ENCODE peak calls at places on chromosomes 11 and 22, in ten cellular contexts. One of them, this sample, is unnamed.

GRCh38 chr11:107898270-107898669 is 30.0 kb upstream of the RAB39A start:
- DNase-seq in lower leg skin: no peak
- DNase-seq in cardiac fibroblast: peak
- DNase-seq in BE2C: no peak
- DNase-seq in upper lobe of right lung: no peak
- DNase-seq in sigmoid colon: no peak
- DNase-seq in GM13977: peak
- DNase-seq in Peyer's patch: no peak
- DNase-seq in cardiac muscle cell: peak
- DNase-seq in OCI-LY7: peak
- DNase-seq in this sample: peak

GRCh38 chr22:42321908-42322561 is 51.6 kb upstream of the TCF20 start:
- DNase-seq in GM13977: no peak
- DNase-seq in upper lobe of right lung: no peak
- DNase-seq in OCI-LY7: no peak
- DNase-seq in lower leg skin: no peak
- DNase-seq in Peyer's patch: no peak
- DNase-seq in BE2C: peak
- DNase-seq in cardiac muscle cell: peak
- DNase-seq in cardiac fibroblast: peak
- DNase-seq in sigmoid colon: no peak
- DNase-seq in this sample: no peak

GRCh38 chr11:15663778-15664218 is 549.1 kb downstream of the INSC start:
- DNase-seq in upper lobe of right lung: no peak
- DNase-seq in sigmoid colon: no peak
- DNase-seq in cardiac fibroblast: no peak
- DNase-seq in lower leg skin: no peak
- DNase-seq in BE2C: peak
- DNase-seq in Peyer's patch: no peak
- DNase-seq in GM13977: no peak
- DNase-seq in cardiac muscle cell: no peak
- DNase-seq in OCI-LY7: no peak
- DNase-seq in this sample: no peak

GRCh38 chr22:36765943-36766450 is 9.9 kb downstream of the IFT27 start:
- DNase-seq in OCI-LY7: no peak
- DNase-seq in BE2C: peak
- DNase-seq in cardiac fibroblast: no peak
- DNase-seq in upper lobe of right lung: no peak
- DNase-seq in lower leg skin: no peak
- DNase-seq in GM13977: no peak
- DNase-seq in sigmoid colon: no peak
- DNase-seq in cardiac muscle cell: no peak
- DNase-seq in Peyer's patch: no peak
- DNase-seq in this sample: no peak

GRCh38 chr11:19800714-19801519 is 88.3 kb downstream of the NAV2 start:
- DNase-seq in GM13977: no peak
- DNase-seq in upper lobe of right lung: no peak
- DNase-seq in sigmoid colon: no peak
- DNase-seq in cardiac fibroblast: no peak
- DNase-seq in lower leg skin: no peak
- DNase-seq in Peyer's patch: no peak
- DNase-seq in cardiac muscle cell: no peak
- DNase-seq in OCI-LY7: no peak
- DNase-seq in BE2C: no peak
- DNase-seq in this sample: no peak

GRCh38 chr11:123212406-123212805 is 17.4 kb upstream of the CLMP start:
- DNase-seq in GM13977: no peak
- DNase-seq in cardiac muscle cell: no peak
- DNase-seq in cardiac fibroblast: no peak
- DNase-seq in Peyer's patch: no peak
- DNase-seq in BE2C: no peak
- DNase-seq in lower leg skin: no peak
- DNase-seq in OCI-LY7: no peak
- DNase-seq in upper lobe of right lung: no peak
- DNase-seq in sigmoid colon: no peak
- DNase-seq in this sample: no peak

GRCh38 chr11:132073787-132074186 is 703.4 kb downstream of the NTM start:
- DNase-seq in sigmoid colon: no peak
- DNase-seq in BE2C: no peak
- DNase-seq in GM13977: no peak
- DNase-seq in upper lobe of right lung: no peak
- DNase-seq in cardiac muscle cell: no peak
- DNase-seq in Peyer's patch: no peak
- DNase-seq in cardiac fibroblast: no peak
- DNase-seq in lower leg skin: no peak
- DNase-seq in OCI-LY7: no peak
- DNase-seq in this sample: no peak

GRCh38 chr11:57901278-57901677 is 122.4 kb upstream of the OR9Q1 start:
- DNase-seq in Peyer's patch: no peak
- DNase-seq in upper lobe of right lung: no peak
- DNase-seq in BE2C: no peak
- DNase-seq in cardiac fibroblast: no peak
- DNase-seq in cardiac muscle cell: no peak
- DNase-seq in sigmoid colon: no peak
- DNase-seq in lower leg skin: no peak
- DNase-seq in OCI-LY7: no peak
- DNase-seq in GM13977: no peak
- DNase-seq in this sample: no peak

GRCh38 chr11:57779275-57779674 is 17.7 kb downstream of the CTNND1 start:
- DNase-seq in GM13977: no peak
- DNase-seq in OCI-LY7: no peak
- DNase-seq in cardiac fibroblast: peak
- DNase-seq in Peyer's patch: no peak
- DNase-seq in lower leg skin: no peak
- DNase-seq in sigmoid colon: no peak
- DNase-seq in BE2C: no peak
- DNase-seq in upper lobe of right lung: no peak
- DNase-seq in cardiac muscle cell: peak
- DNase-seq in this sample: no peak

GRCh38 chr22:25477358-25477757 is 87.1 kb upstream of the GRK3 start:
- DNase-seq in OCI-LY7: no peak
- DNase-seq in Peyer's patch: no peak
- DNase-seq in GM13977: no peak
- DNase-seq in cardiac muscle cell: no peak
- DNase-seq in BE2C: no peak
- DNase-seq in lower leg skin: no peak
- DNase-seq in cardiac fibroblast: no peak
- DNase-seq in upper lobe of right lung: no peak
- DNase-seq in sigmoid colon: no peak
- DNase-seq in this sample: no peak

GRCh38 chr22:27113211-27114030 is 456.0 kb downstream of the MIAT start:
- DNase-seq in upper lobe of right lung: no peak
- DNase-seq in BE2C: no peak
- DNase-seq in cardiac fibroblast: peak
- DNase-seq in GM13977: no peak
- DNase-seq in lower leg skin: peak
- DNase-seq in Peyer's patch: no peak
- DNase-seq in sigmoid colon: peak
- DNase-seq in OCI-LY7: no peak
- DNase-seq in cardiac muscle cell: no peak
- DNase-seq in this sample: no peak

GRCh38 chr11:130725417-130726233 is 190.7 kb downstream of the SNX19 start:
- DNase-seq in upper lobe of right lung: no peak
- DNase-seq in OCI-LY7: no peak
- DNase-seq in cardiac muscle cell: peak
- DNase-seq in lower leg skin: no peak
- DNase-seq in BE2C: no peak
- DNase-seq in cardiac fibroblast: peak
- DNase-seq in Peyer's patch: no peak
- DNase-seq in GM13977: no peak
- DNase-seq in sigmoid colon: no peak
- DNase-seq in this sample: no peak

GRCh38 chr11:3382613-3383275 is 3.8 kb upstream of the ZNF195 start:
- DNase-seq in GM13977: no peak
- DNase-seq in cardiac muscle cell: no peak
- DNase-seq in sigmoid colon: no peak
- DNase-seq in Peyer's patch: no peak
- DNase-seq in OCI-LY7: no peak
- DNase-seq in cardiac fibroblast: no peak
- DNase-seq in BE2C: no peak
- DNase-seq in lower leg skin: no peak
- DNase-seq in upper lobe of right lung: no peak
- DNase-seq in this sample: no peak

GRCh38 chr11:47377571-47378010 is 756 bp downstream of the SPI1 start:
- DNase-seq in sigmoid colon: no peak
- DNase-seq in upper lobe of right lung: peak
- DNase-seq in Peyer's patch: peak
- DNase-seq in BE2C: no peak
- DNase-seq in cardiac fibroblast: no peak
- DNase-seq in GM13977: peak
- DNase-seq in lower leg skin: no peak
- DNase-seq in OCI-LY7: no peak
- DNase-seq in cardiac muscle cell: no peak
- DNase-seq in this sample: no peak

GRCh38 chr11:1231396-1232327 is 8.8 kb downstream of the MUC5B start:
- DNase-seq in OCI-LY7: no peak
- DNase-seq in lower leg skin: peak
- DNase-seq in cardiac fibroblast: no peak
- DNase-seq in cardiac muscle cell: no peak
- DNase-seq in BE2C: peak
- DNase-seq in GM13977: no peak
- DNase-seq in Peyer's patch: peak
- DNase-seq in sigmoid colon: peak
- DNase-seq in upper lobe of right lung: peak
- DNase-seq in this sample: peak

GRCh38 chr22:35547993-35548761 is 7.5 kb downstream of the RASD2 start:
- DNase-seq in upper lobe of right lung: no peak
- DNase-seq in BE2C: no peak
- DNase-seq in sigmoid colon: no peak
- DNase-seq in lower leg skin: no peak
- DNase-seq in OCI-LY7: peak
- DNase-seq in cardiac muscle cell: no peak
- DNase-seq in cardiac fibroblast: no peak
- DNase-seq in Peyer's patch: no peak
- DNase-seq in GM13977: no peak
- DNase-seq in this sample: no peak
- TF ChIP-seq CTCF in upper lobe of right lung: no peak
- TF ChIP-seq CTCF in BE2C: peak
- TF ChIP-seq CTCF in sigmoid colon: no peak
- TF ChIP-seq CTCF in lower leg skin: no peak
- TF ChIP-seq CTCF in OCI-LY7: peak
- TF ChIP-seq CTCF in cardiac muscle cell: peak
- TF ChIP-seq CTCF in cardiac fibroblast: no peak
- TF ChIP-seq CTCF in Peyer's patch: no peak
- TF ChIP-seq CTCF in GM13977: peak
- TF ChIP-seq CTCF in this sample: no peak

DNA sequence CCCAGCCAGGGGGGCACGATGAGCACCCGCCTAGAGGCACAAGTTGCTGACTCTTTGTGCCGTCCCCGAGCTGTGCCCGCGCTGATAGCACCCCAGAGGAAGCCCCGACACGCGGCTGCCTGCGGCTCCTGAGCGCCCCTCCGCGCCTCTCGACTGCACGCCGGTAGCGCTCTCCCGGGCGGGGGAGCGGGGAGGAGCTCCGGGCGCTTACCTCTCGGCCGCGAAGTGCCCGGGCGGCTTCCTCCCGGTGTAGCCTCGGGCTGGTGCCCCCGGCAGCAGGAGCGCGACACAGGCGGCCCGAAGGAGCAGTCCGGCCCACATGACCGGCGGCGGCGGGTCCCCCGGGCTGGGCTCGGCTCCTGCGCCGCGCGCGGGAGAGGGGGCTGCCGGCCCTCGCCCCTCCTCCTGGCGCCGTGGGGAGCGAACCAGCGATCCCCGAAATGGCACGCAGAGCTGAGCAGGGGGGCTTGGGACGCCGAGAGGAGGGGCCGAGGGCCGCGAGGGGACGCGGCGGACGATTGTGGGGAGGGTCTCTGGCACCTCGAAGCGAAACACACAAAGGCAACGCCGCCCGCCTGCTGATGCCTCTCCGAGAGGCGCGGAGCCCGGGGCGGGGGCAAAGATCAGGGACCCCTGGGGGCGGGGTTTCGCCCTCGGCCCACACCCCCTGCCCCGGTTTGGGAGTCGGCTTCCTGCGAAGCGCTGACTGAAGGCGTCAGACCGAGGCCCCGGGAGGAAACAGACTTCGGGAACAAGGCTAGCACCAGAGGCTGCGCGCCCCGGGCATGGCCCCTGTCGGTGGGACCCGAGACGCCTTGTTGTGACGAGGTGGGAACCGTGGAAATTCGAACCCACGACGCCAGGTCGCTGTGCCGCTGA is at the start of gene VWCE:
- DNase-seq in OCI-LY7: peak
- DNase-seq in GM13977: peak
- DNase-seq in Peyer's patch: peak
- DNase-seq in upper lobe of right lung: peak
- DNase-seq in BE2C: peak
- DNase-seq in cardiac fibroblast: peak
- DNase-seq in lower leg skin: no peak
- DNase-seq in sigmoid colon: peak
- DNase-seq in cardiac muscle cell: peak
- DNase-seq in this sample: peak
- TF ChIP-seq CTCF in OCI-LY7: peak
- TF ChIP-seq CTCF in GM13977: peak
- TF ChIP-seq CTCF in Peyer's patch: no peak
- TF ChIP-seq CTCF in upper lobe of right lung: peak
- TF ChIP-seq CTCF in BE2C: no peak
- TF ChIP-seq CTCF in cardiac fibroblast: peak
- TF ChIP-seq CTCF in lower leg skin: no peak
- TF ChIP-seq CTCF in sigmoid colon: no peak
- TF ChIP-seq CTCF in cardiac muscle cell: peak
- TF ChIP-seq CTCF in this sample: peak

GRCh38 chr11:69718147-69718546 is 14.3 kb upstream of the FGF19 start:
- DNase-seq in sigmoid colon: no peak
- DNase-seq in GM13977: peak
- DNase-seq in BE2C: peak
- DNase-seq in OCI-LY7: peak
- DNase-seq in cardiac fibroblast: peak
- DNase-seq in cardiac muscle cell: peak
- DNase-seq in lower leg skin: no peak
- DNase-seq in upper lobe of right lung: no peak
- DNase-seq in Peyer's patch: no peak
- DNase-seq in this sample: peak
- TF ChIP-seq CTCF in sigmoid colon: no peak
- TF ChIP-seq CTCF in GM13977: peak
- TF ChIP-seq CTCF in BE2C: peak
- TF ChIP-seq CTCF in OCI-LY7: peak
- TF ChIP-seq CTCF in cardiac fibroblast: peak
- TF ChIP-seq CTCF in cardiac muscle cell: peak
- TF ChIP-seq CTCF in lower leg skin: no peak
- TF ChIP-seq CTCF in upper lobe of right lung: no peak
- TF ChIP-seq CTCF in Peyer's patch: peak
- TF ChIP-seq CTCF in this sample: no peak

DNA sequence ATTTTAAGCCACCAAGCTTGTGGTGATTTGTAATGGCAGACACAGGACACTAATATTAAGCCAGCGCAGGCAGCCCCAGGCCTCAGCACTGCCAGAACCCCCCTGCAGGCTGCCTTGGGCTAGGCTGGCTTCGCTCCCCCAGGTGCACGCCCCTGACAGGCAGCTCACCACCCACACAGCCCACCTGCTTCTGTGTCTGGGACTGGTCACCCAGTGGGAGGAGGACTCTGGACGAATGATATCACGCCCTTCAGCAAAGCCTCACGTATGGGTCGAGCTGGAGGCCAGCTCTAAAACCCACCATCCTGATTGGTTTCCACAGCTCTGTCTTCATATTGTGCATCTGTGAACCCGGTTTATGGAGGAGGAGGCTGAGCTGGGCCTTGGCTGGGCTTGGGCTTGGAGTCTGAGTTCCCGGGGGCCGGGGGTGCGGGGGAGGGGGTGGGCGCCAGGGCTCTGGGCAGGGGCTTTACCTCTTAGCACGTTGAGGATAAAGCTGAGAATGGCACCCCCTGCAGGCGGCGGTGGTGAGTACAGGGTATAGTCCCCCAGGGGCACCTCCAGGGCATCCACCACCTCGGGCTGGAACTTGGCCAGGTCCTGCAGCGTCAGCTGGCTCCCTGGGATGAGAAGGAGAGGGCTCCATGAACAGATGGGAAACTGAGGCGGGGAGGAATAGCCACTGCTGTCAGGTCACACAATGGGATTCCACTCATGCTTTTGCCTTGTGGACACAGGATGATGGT is 13.8 kb downstream of the GGT5 start:
- DNase-seq in sigmoid colon: peak
- DNase-seq in GM13977: peak
- DNase-seq in BE2C: no peak
- DNase-seq in OCI-LY7: peak
- DNase-seq in upper lobe of right lung: peak
- DNase-seq in cardiac fibroblast: peak
- DNase-seq in lower leg skin: no peak
- DNase-seq in Peyer's patch: peak
- DNase-seq in cardiac muscle cell: peak
- DNase-seq in this sample: peak
- TF ChIP-seq CTCF in sigmoid colon: no peak
- TF ChIP-seq CTCF in GM13977: peak
- TF ChIP-seq CTCF in BE2C: peak
- TF ChIP-seq CTCF in OCI-LY7: peak
- TF ChIP-seq CTCF in upper lobe of right lung: peak
- TF ChIP-seq CTCF in cardiac fibroblast: peak
- TF ChIP-seq CTCF in lower leg skin: no peak
- TF ChIP-seq CTCF in Peyer's patch: peak
- TF ChIP-seq CTCF in cardiac muscle cell: peak
- TF ChIP-seq CTCF in this sample: peak